ENCODE peak calls at places on chromosomes 13 and 19, in eight cellular contexts. Z, C, N, S, E, Q, F and X are unnamed samples.

GRCh38 chr13:27401210-27401609 is 23.2 kb upstream of the GTF3A start:
- DNase-seq in Z (no peak), C (no peak), N (no peak), S (no peak), E (no peak), Q (no peak), F (no peak), X (no peak)

GRCh38 chr13:66826398-66826797 is 403.7 kb downstream of the PCDH9 start:
- DNase-seq in Z (no peak), C (no peak), N (no peak), S (no peak), E (no peak), Q (no peak), F (no peak), X (no peak)

GRCh38 chr13:80783926-80784325 is 443.0 kb upstream of the SPRY2 start:
- DNase-seq in Z (no peak), C (no peak), N (no peak), S (no peak), E (no peak), Q (peak), F (no peak), X (no peak)

GRCh38 chr13:81275666-81276258 is 934.8 kb upstream of the SPRY2 start:
- DNase-seq in Z (no peak), C (no peak), N (no peak), S (no peak), E (no peak), Q (no peak), F (no peak), X (no peak)

GRCh38 chr13:104318121-104318520 is 1251.9 kb upstream of the SLC10A2 start:
- DNase-seq in Z (no peak), C (no peak), N (no peak), S (no peak), E (no peak), Q (peak), F (no peak), X (no peak)

GRCh38 chr13:68056816-68057710 is 826.9 kb upstream of the PCDH9 start:
- DNase-seq in Z (peak), C (no peak), N (no peak), S (no peak), E (no peak), Q (peak), F (peak), X (no peak)

GRCh38 chr19:46365561-46365960 is 18.7 kb downstream of the PPP5C start:
- DNase-seq in Z (no peak), C (no peak), N (no peak), S (no peak), E (no peak), Q (no peak), F (no peak), X (no peak)

GRCh38 chr13:110831437-110832204 is 83.2 kb downstream of the ANKRD10 start:
- DNase-seq in Z (no peak), C (no peak), N (no peak), S (no peak), E (no peak), Q (no peak), F (no peak), X (no peak)

GRCh38 chr19:34556500-34556899 is 74.9 kb downstream of the WTIP start:
- DNase-seq in Z (peak), C (peak), N (no peak), S (no peak), E (peak), Q (peak), F (peak), X (peak)

GRCh38 chr19:50669319-50670101 is 20.3 kb downstream of the C19orf81 start:
- DNase-seq in Z (no peak), C (no peak), N (no peak), S (no peak), E (no peak), Q (peak), F (peak), X (peak)

GRCh38 chr13:43360911-43361605 is 337.7 kb downstream of the DNAJC15 start:
- DNase-seq in Z (no peak), C (no peak), N (no peak), S (no peak), E (no peak), Q (peak), F (no peak), X (no peak)

GRCh38 chr19:15265849-15266248 is 33.6 kb upstream of the EPHX3 start:
- DNase-seq in Z (no peak), C (peak), N (no peak), S (peak), E (no peak), Q (peak), F (peak), X (no peak)

DNA sequence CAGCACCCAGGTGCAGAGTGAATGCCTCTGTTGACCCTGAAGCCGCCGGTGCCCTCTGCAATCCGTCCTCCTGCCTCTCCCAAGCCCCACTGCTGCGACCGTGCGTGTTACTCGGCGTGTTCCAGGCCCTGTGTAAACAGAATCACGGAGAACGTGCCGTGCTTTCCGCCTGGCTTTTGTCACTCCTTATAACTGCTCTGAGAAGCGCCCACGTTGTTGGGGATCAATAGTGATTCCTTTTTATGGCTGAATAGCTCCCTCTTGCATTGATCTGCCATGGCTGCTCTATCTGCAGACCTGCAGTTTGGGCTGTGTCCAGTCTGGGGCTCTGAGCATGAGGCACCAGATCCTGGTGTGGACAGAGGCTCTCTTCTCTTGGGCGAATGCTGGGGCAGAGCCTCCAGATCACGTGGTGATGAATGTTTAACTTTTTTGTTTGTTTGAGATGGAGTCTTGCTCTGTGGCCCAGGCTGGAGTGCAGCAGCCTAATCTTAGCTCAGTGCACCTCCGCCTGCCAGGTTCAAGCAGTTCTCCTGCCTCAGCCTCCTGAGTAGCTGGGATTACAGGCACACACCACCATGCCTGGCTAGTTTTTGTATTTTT is 15.8 kb downstream of the ADPRHL1 start:
- DNase-seq in Z (no peak), C (no peak), N (no peak), S (no peak), E (no peak), Q (no peak), F (peak), X (peak)
- TF ChIP-seq CTCF in Z (no peak), C (no peak), N (no peak), S (no peak), E (no peak), Q (no peak), F (no peak), X (no peak)

GRCh38 chr13:38693168-38693567 is 6.3 kb downstream of the FREM2 start:
- DNase-seq in Z (no peak), C (no peak), N (no peak), S (no peak), E (no peak), Q (no peak), F (no peak), X (no peak)

GRCh38 chr13:38693641-38694040 is 6.8 kb downstream of the FREM2 start:
- DNase-seq in Z (no peak), C (no peak), N (no peak), S (no peak), E (no peak), Q (no peak), F (peak), X (no peak)

GRCh38 chr13:38697197-38697596 is 10.3 kb downstream of the FREM2 start:
- DNase-seq in Z (no peak), C (no peak), N (no peak), S (no peak), E (no peak), Q (no peak), F (no peak), X (no peak)

GRCh38 chr13:38702609-38703008 is 15.7 kb downstream of the FREM2 start:
- DNase-seq in Z (no peak), C (no peak), N (no peak), S (no peak), E (no peak), Q (no peak), F (no peak), X (no peak)

DNA sequence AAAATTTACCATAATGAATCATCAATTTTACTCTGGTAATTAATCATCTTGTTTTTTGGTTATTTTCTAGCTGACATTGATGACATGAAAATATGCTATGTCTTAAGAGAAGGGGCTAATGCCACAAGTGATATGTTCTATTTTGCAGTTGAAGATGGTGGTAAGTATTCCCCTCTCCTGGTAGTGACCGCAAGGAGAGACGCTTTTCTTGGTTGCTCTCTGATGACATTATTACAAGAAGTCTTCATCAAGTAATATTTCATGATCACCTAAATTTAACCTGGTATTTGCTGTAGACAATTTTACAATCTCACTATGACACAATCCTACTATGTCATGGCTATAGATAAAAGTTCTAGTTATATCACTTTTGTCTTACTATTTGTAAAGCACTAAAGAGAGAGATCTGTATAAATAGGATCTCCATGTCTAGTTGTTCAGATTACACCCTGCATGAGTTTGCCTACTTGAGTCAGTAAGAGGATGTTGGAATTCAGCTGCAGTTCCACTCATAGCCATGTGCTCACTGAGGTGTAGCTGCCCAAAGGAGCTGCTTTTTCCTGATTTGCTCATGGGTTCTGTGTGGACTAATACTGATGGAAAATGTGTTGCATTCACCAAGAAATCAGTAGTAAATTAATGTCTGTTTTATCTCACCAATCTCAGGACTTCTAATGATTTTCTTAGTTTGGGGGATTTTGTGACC is 10.9 kb downstream of the FREM2 start:
- DNase-seq in Z (no peak), C (no peak), N (no peak), S (no peak), E (peak), Q (no peak), F (no peak), X (no peak)
- TF ChIP-seq CTCF in Z (no peak), C (no peak), N (peak), S (no peak), E (no peak), Q (no peak), F (no peak), X (peak)

GRCh38 chr13:23600534-23600933 is 30.3 kb downstream of the TNFRSF19 start:
- DNase-seq in Z (no peak), C (no peak), N (no peak), S (no peak), E (no peak), Q (no peak), F (no peak), X (no peak)

GRCh38 chr13:23600100-23600499 is 29.9 kb downstream of the TNFRSF19 start:
- DNase-seq in Z (no peak), C (no peak), N (no peak), S (no peak), E (no peak), Q (no peak), F (no peak), X (no peak)

GRCh38 chr13:23598371-23598770 is 28.2 kb downstream of the TNFRSF19 start:
- DNase-seq in Z (no peak), C (no peak), N (no peak), S (no peak), E (no peak), Q (no peak), F (no peak), X (no peak)

GRCh38 chr13:23599083-23599925 is 29.1 kb downstream of the TNFRSF19 start:
- DNase-seq in Z (peak), C (no peak), N (no peak), S (no peak), E (no peak), Q (no peak), F (no peak), X (no peak)
- TF ChIP-seq CTCF in Z (no peak), C (no peak), N (peak), S (peak), E (no peak), Q (no peak), F (no peak), X (no peak)

GRCh38 chr19:6717036-6717435 is 3.4 kb downstream of the C3 start:
- DNase-seq in Z (no peak), C (no peak), N (no peak), S (no peak), E (no peak), Q (no peak), F (no peak), X (no peak)
- TF ChIP-seq CTCF in Z (no peak), C (no peak), N (peak), S (no peak), E (no peak), Q (no peak), F (no peak), X (no peak)

GRCh38 chr19:23391239-23391638 is 4.0 kb downstream of the ZNF91 start:
- DNase-seq in Z (no peak), C (no peak), N (no peak), S (no peak), E (no peak), Q (no peak), F (no peak), X (no peak)
- TF ChIP-seq CTCF in Z (no peak), C (no peak), N (no peak), S (no peak), E (no peak), Q (no peak), F (no peak), X (no peak)

GRCh38 chr13:23183292-23183691 is 2.5 kb downstream of the SGCG start:
- DNase-seq in Z (no peak), C (no peak), N (no peak), S (no peak), E (no peak), Q (no peak), F (no peak), X (no peak)
- TF ChIP-seq CTCF in Z (no peak), C (no peak), N (no peak), S (no peak), E (no peak), Q (no peak), F (no peak), X (no peak)

DNA sequence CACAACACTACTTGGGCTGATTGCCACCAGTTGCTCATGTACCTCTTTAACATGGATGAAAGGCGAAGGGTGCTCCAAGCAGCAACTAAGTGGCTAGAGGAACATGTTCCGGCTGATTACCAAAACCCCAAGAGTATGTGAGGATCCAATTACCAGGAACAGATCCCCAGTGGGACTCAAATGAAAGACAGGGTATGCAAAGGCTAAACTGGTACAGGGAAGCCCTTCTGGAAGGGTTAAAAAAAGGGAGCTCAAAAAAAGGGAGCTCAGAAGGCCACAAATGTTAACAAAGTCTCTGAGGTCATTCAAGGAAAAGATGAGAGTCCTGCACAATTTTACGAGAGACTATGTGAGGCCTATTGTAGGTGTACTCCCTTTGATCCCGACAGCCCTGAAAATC is 604.7 kb downstream of the UQCRFS1 start:
- DNase-seq in Z (no peak), C (no peak), N (no peak), S (no peak), E (no peak), Q (no peak), F (no peak), X (no peak)
- TF ChIP-seq CTCF in Z (no peak), C (no peak), N (no peak), S (no peak), E (no peak), Q (no peak), F (no peak), X (no peak)